ENCODE peak calls at places on chromosomes 5 and 9, in seven cellular contexts. I is DMS53; K is nucleus accumbens; F is T follicular helper cell; P is stimulated activated naive CD4-positive, alpha-beta T cell; V is T-helper 1 cell; T is activated CD4-positive, alpha-beta T cell treated with anti-CD3 and anti-CD28 coated beads, Interleukin-2, amount 50 U/mL, for 24 hours. Y is an unnamed sample.

GRCh38 chr5:9332026-9332425 is 213.8 kb downstream of the SEMA5A start:
- DNase-seq in I (no peak), K (no peak), F (no peak), P (no peak), V (no peak), T (no peak), Y (no peak)

GRCh38 chr9:69130456-69131441 is 43.3 kb upstream of the TJP2 start:
- DNase-seq in I (no peak), K (no peak), F (no peak), P (no peak), V (no peak), T (no peak), Y (peak)

GRCh38 chr5:136053336-136054121 is 24.7 kb downstream of the TGFBI start:
- DNase-seq in I (peak), K (no peak), F (no peak), P (no peak), V (no peak), T (no peak), Y (peak)

GRCh38 chr9:89364664-89365531 is 46.6 kb downstream of the SECISBP2 start:
- DNase-seq in I (no peak), K (no peak), F (no peak), P (no peak), V (no peak), T (no peak), Y (no peak)

GRCh38 chr9:129145841-129146292 is 32.2 kb downstream of the IER5L start:
- DNase-seq in I (no peak), K (no peak), F (no peak), P (no peak), V (no peak), T (no peak), Y (peak)

GRCh38 chr9:35579130-35579529 is 25.9 kb upstream of the TESK1 start:
- DNase-seq in I (no peak), K (no peak), F (no peak), P (no peak), V (no peak), T (no peak), Y (peak)

GRCh38 chr5:14507156-14507941 is 74.2 kb upstream of the OTULINL start:
- DNase-seq in I (no peak), K (no peak), F (no peak), P (no peak), V (no peak), T (no peak), Y (no peak)

GRCh38 chr5:162163663-162164062 is 96.1 kb downstream of the GABRG2 start:
- DNase-seq in I (no peak), K (no peak), F (no peak), P (no peak), V (no peak), T (no peak), Y (no peak)

GRCh38 chr5:134088994-134089560 is 25.4 kb upstream of the TCF7 start:
- DNase-seq in I (no peak), K (no peak), F (no peak), P (no peak), V (no peak), T (no peak), Y (no peak)

GRCh38 chr5:75611324-75612210 is at the start of gene ANKDD1B:
- DNase-seq in I (peak), K (peak), F (no peak), P (no peak), V (no peak), T (no peak), Y (peak)

GRCh38 chr9:114687034-114687433 is 5.0 kb upstream of the TEX48 start:
- DNase-seq in I (no peak), K (no peak), F (no peak), P (no peak), V (no peak), T (no peak), Y (peak)

GRCh38 chr5:132471006-132471907 is 19.3 kb downstream of the IRF1 start:
- DNase-seq in I (no peak), K (no peak), F (no peak), P (no peak), V (no peak), T (no peak), Y (no peak)

GRCh38 chr5:123429221-123429954 is 6.2 kb upstream of the CEP120 start:
- DNase-seq in I (no peak), K (no peak), F (no peak), P (no peak), V (no peak), T (no peak), Y (no peak)

GRCh38 chr5:96350678-96351077 is 82.4 kb downstream of the PCSK1 start:
- DNase-seq in I (no peak), K (no peak), F (no peak), P (no peak), V (no peak), T (no peak), Y (no peak)

GRCh38 chr9:2158111-2158610 is 143.0 kb downstream of the SMARCA2 start:
- DNase-seq in I (peak), K (peak), F (peak), P (peak), V (no peak), T (no peak), Y (peak)

GRCh38 chr9:96686638-96687335 is 31.7 kb upstream of the PRXL2C start:
- DNase-seq in I (peak), K (peak), F (peak), P (peak), V (peak), T (peak), Y (peak)

GRCh38 chr5:33941090-33941489 is 4.9 kb downstream of the RXFP3 start:
- DNase-seq in I (no peak), K (no peak), F (no peak), P (no peak), V (no peak), T (no peak), Y (no peak)

Y was measured in ELR.